ENCODE peak calls at places on chromosomes 11 and 22, in five cellular contexts. M is kidney, R is mucosa of descending colon, I is stomach, S is heart right ventricle. F is an unnamed sample.

GRCh38 chr11:2803186-2804057 is 82.2 kb downstream of the CDKN1C start:
- DNase-seq in M (peak; percentile 55), S (peak; percentile 3), R (no peak), I (peak; percentile 24), F (peak; percentile 69)

GRCh38 chr22:37982151-37982838 is 2.1 kb downstream of the SOX10 start:
- DNase-seq in R (no peak), M (no peak), I (no peak), S (no peak), F (no peak)

GRCh38 chr11:82939456-82939855 is 37.9 kb downstream of the DDIAS start:
- DNase-seq in S (no peak), M (no peak), I (no peak), R (no peak), F (no peak)

GRCh38 chr11:132028380-132029240 is 658.2 kb downstream of the NTM start:
- DNase-seq in I (peak; percentile 28), M (no peak), R (no peak), S (no peak), F (no peak)

GRCh38 chr11:8784936-8785335 is 102.3 kb downstream of the RPL27A start:
- DNase-seq in R (no peak), S (no peak), I (no peak), M (no peak), F (no peak)

GRCh38 chr11:60873533-60873932 is 6.2 kb downstream of the ZP1 start:
- DNase-seq in R (no peak), M (no peak), I (no peak), S (no peak), F (no peak)

GRCh38 chr22:30781271-30781875 is 86.7 kb downstream of the OSBP2 start:
- DNase-seq in I (no peak), R (no peak), M (peak; percentile 23), S (no peak), F (no peak)

GRCh38 chr11:93444671-93445073 is 98.5 kb downstream of the SMCO4 start:
- DNase-seq in I (no peak), S (no peak), M (no peak), R (peak; percentile 17), F (no peak)

GRCh38 chr11:11486002-11486401 is 133.0 kb upstream of the CSNK2A3 start:
- DNase-seq in I (peak; percentile 35), M (no peak), S (no peak), R (peak; percentile 77), F (no peak)

GRCh38 chr11:66002648-66003225 is 434 bp downstream of the BANF1 start:
- DNase-seq in M (no peak), S (no peak), R (peak; percentile 71), I (peak; percentile 70), F (peak; percentile 69)

GRCh38 chr22:25797891-25798290 is 55.9 kb downstream of the MYO18B start:
- DNase-seq in M (no peak), I (no peak), S (no peak), R (no peak), F (no peak)

GRCh38 chr22:33792837-33793236 is 127.4 kb downstream of the LARGE1 start:
- DNase-seq in M (no peak), S (no peak), I (no peak), R (no peak), F (no peak)

GRCh38 chr11:13668957-13669521 is 571 bp downstream of the FAR1 start:
- DNase-seq in I (peak; percentile 41), R (peak; percentile 74), S (peak; percentile 49), M (peak; percentile 87), F (peak; percentile 37)

GRCh38 chr11:111539426-111540113 is 950 bp upstream of the LAYN start:
- DNase-seq in R (no peak), M (no peak), I (no peak), S (no peak), F (no peak)

GRCh38 chr11:18617688-18618340 is 16.3 kb downstream of the SPTY2D1 start:
- DNase-seq in M (no peak), R (peak; percentile 18), I (no peak), S (no peak), F (no peak)

GRCh38 chr11:34924714-34925113 is 8.3 kb downstream of the PDHX start:
- DNase-seq in M (no peak), R (no peak), S (no peak), I (no peak), F (no peak)

GRCh38 chr22:50192825-50193204 is 7.1 kb downstream of the TRABD start:
- DNase-seq in S (peak; percentile 23), I (peak; percentile 53), R (no peak), M (peak; percentile 77), F (no peak)

GRCh38 chr22:19576460-19577421 is 52.5 kb upstream of the CLDN5 start:
- DNase-seq in M (no peak), R (no peak), I (no peak), S (peak; percentile 36), F (no peak)

GRCh38 chr11:100632970-100633452 is 54.1 kb upstream of the ARHGAP42 start:
- DNase-seq in M (peak; percentile 69), S (peak; percentile 43), R (peak; percentile 60), I (peak; percentile 88), F (peak; percentile 74)

GRCh38 chr11:71991494-71991893 is 7.2 kb upstream of the IL18BP start:
- DNase-seq in R (no peak), M (no peak), I (no peak), S (no peak), F (no peak)

GRCh38 chr11:118417801-118418200 is 16.4 kb downstream of the ATP5MG start:
- DNase-seq in M (no peak), R (no peak), I (no peak), S (no peak), F (no peak)

GRCh38 chr22:40323681-40324083 is 22.6 kb upstream of the ADSL start:
- DNase-seq in M (no peak), R (no peak), S (no peak), I (no peak), F (no peak)

GRCh38 chr22:40324468-40325305 is 21.6 kb upstream of the ADSL start:
- DNase-seq in R (no peak), M (no peak), S (no peak), I (peak; percentile 36), F (no peak)

GRCh38 chr22:40322818-40323447 is 23.4 kb upstream of the ADSL start:
- DNase-seq in M (no peak), S (no peak), I (no peak), R (no peak), F (no peak)

GRCh38 chr22:40322061-40322460 is 24.2 kb upstream of the ADSL start:
- DNase-seq in S (no peak), R (no peak), I (no peak), M (no peak), F (no peak)

GRCh38 chr22:40320687-40321086 is 25.6 kb upstream of the ADSL start:
- DNase-seq in S (no peak), R (no peak), M (no peak), I (no peak), F (no peak)
- H3K36me3 ChIP-seq in S (peaks cover 73% of the 10 kb centered on the region), R (peaks cover 13% of the 10 kb centered on the region), M (peaks cover 32% of the 10 kb centered on the region), I (peaks cover 97% of the 10 kb centered on the region), F (peaks cover 4% of the 10 kb centered on the region)

GRCh38 chr22:21991309-21991596 is 8.7 kb upstream of the TOP3B start:
- DNase-seq in S (no peak), R (no peak), I (no peak), M (peak; percentile 55), F (no peak)
- H3K36me3 ChIP-seq in S (no peaks in the 10 kb centered on the region), R (no peaks in the 10 kb centered on the region), I (no peaks in the 10 kb centered on the region), M (no peaks in the 10 kb centered on the region), F (no peaks in the 10 kb centered on the region)

GRCh38 chr11:121344824-121345223 is 52.3 kb downstream of the SC5D start:
- DNase-seq in I (no peak), S (no peak), M (no peak), R (no peak), F (no peak)
- H3K36me3 ChIP-seq in I (no peaks in the 10 kb centered on the region), S (no peaks in the 10 kb centered on the region), M (no peaks in the 10 kb centered on the region), R (no peaks in the 10 kb centered on the region), F (no peaks in the 10 kb centered on the region)

GRCh38 chr11:1211838-1212237 is 11.0 kb upstream of the MUC5B start:
- DNase-seq in S (no peak), M (no peak), I (no peak), R (no peak), F (no peak)
- H3K36me3 ChIP-seq in S (no peaks in the 10 kb centered on the region), M (no peaks in the 10 kb centered on the region), I (no peaks in the 10 kb centered on the region), R (no peaks in the 10 kb centered on the region), F (no peaks in the 10 kb centered on the region)

GRCh38 chr11:57798905-57799559 is 37.4 kb downstream of the CTNND1 start:
- DNase-seq in S (no peak), R (peak; percentile 86), I (peak; percentile 86), M (peak; percentile 86), F (peak; percentile 77)
- H3K36me3 ChIP-seq in S (peaks cover 60% of the 10 kb centered on the region), R (peaks cover 4% of the 10 kb centered on the region), I (peaks cover 74% of the 10 kb centered on the region), M (peaks cover 33% of the 10 kb centered on the region), F (peaks cover 5% of the 10 kb centered on the region)

DNA sequence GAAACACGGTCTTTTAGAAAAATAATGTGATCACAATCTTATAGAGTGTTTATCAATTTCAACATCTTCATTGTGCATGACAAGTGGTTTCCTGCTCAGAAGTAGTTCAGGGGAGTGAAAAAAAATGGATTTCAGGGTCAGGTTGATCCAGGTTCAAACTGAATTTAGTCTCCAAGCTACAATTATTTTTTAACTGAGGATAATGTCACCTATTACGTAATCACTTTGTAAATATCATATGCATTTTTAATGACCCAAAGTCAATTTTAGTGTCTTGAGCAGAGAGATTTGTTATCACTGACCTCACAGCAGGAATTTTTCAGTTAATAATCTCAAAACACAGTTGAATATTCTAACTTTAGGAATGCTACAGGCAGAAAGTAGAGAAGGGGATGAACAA is 627.2 kb upstream of the LUZP2 start:
- DNase-seq in I (no peak), S (no peak), M (no peak), R (no peak), F (no peak)
- H3K36me3 ChIP-seq in I (no peaks in the 10 kb centered on the region), S (no peaks in the 10 kb centered on the region), M (no peaks in the 10 kb centered on the region), R (no peaks in the 10 kb centered on the region), F (no peaks in the 10 kb centered on the region)

GRCh38 chr11:68735626-68736025 is 15.7 kb downstream of the TESMIN start:
- DNase-seq in I (no peak), M (no peak), R (no peak), S (no peak), F (no peak)

DNA sequence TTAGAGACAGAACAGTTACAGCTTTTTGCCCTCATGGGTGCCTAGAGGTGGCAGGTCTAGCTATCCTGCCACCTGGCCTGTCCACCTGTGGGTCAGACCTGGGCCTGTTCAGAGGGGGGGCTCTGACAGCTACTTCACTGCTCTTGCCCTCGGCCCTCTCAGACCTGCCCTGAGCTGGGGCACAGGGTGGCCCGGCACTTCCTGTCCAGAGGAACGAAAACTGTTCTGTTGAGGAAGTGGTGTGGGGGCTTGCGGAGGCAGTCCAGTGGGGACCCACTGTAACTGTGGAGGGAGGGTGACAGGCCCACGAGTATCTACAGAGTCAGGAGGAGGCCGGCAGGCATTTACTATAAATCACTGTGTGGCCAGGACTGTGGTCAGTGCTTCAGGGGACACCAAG is 16.2 kb downstream of the TESMIN start:
- DNase-seq in S (no peak), R (no peak), I (no peak), M (no peak), F (no peak)
- H3K36me3 ChIP-seq in S (no peaks in the 10 kb centered on the region), R (no peaks in the 10 kb centered on the region), I (no peaks in the 10 kb centered on the region), M (no peaks in the 10 kb centered on the region), F (no peaks in the 10 kb centered on the region)

GRCh38 chr11:43907028-43907966 is 26.7 kb downstream of the ALKBH3 start:
- DNase-seq in R (no peak), M (no peak), I (no peak), S (no peak), F (no peak)
- H3K36me3 ChIP-seq in R (no peaks in the 10 kb centered on the region), M (peaks cover 10% of the 10 kb centered on the region), I (peaks cover 62% of the 10 kb centered on the region), S (peaks cover 5% of the 10 kb centered on the region), F (peaks cover 6% of the 10 kb centered on the region)